ENCODE peak calls at places on chromosomes 13 and 19, in five cellular contexts. V is GM12878, B is K562, I is HepG2, U is SK-N-SH. Q is an unnamed sample.

GRCh38 chr13:112782433-112783010 is 92.7 kb downstream of the ATP11A start:
- DNase-seq in V (no peak), B (no peak), I (no peak), U (peak; percentile 42), Q (no peak)

GRCh38 chr19:48798937-48799336 is 11.9 kb downstream of the BCAT2 start:
- DNase-seq in V (peak; percentile 25), B (no peak), I (no peak), U (peak; percentile 19), Q (no peak)

GRCh38 chr13:111407381-111408131 is 87.1 kb downstream of the TEX29 start:
- DNase-seq in V (no peak), B (no peak), I (peak; percentile 44), U (no peak), Q (no peak)

GRCh38 chr19:47613165-47614146 is 4.5 kb downstream of the BICRA start:
- DNase-seq in V (no peak), B (no peak), I (no peak), U (peak; percentile 51), Q (no peak)

GRCh38 chr19:56900573-56901097 is 60.1 kb upstream of the PEG3 start:
- DNase-seq in V (no peak), B (no peak), I (peak; percentile 98), U (no peak), Q (no peak)

GRCh38 chr19:47661571-47661970 is 51.7 kb upstream of the EHD2 start:
- DNase-seq in V (no peak), B (no peak), I (no peak), U (no peak), Q (no peak)

GRCh38 chr13:83536941-83537340 is 345.3 kb downstream of the SLITRK1 start:
- DNase-seq in V (no peak), B (no peak), I (no peak), U (no peak), Q (no peak)

GRCh38 chr13:84430441-84430840 is 548.2 kb upstream of the SLITRK1 start:
- DNase-seq in V (no peak), B (no peak), I (no peak), U (no peak), Q (no peak)

GRCh38 chr13:68996671-68997030 is 1111.0 kb upstream of the ATXN8OS start:
- DNase-seq in V (no peak), B (no peak), I (no peak), U (no peak), Q (no peak)

GRCh38 chr19:19338082-19338481 is 17.5 kb downstream of the MAU2 start:
- DNase-seq in V (no peak), B (no peak), I (no peak), U (no peak), Q (no peak)

GRCh38 chr13:71922191-71922590 is 55.2 kb upstream of the DACH1 start:
- DNase-seq in V (no peak), B (no peak), I (no peak), U (no peak), Q (no peak)

GRCh38 chr19:1411255-1412191 is 4.1 kb downstream of the DAZAP1 start:
- DNase-seq in V (no peak), B (no peak), I (no peak), U (no peak), Q (no peak)

GRCh38 chr19:53906211-53907192 is 2.6 kb upstream of the CACNG7 start:
- DNase-seq in V (no peak), B (peak; percentile 81), I (no peak), U (peak; percentile 85), Q (no peak)

GRCh38 chr19:54373781-54374266 is 9.1 kb upstream of the LAIR1 start:
- DNase-seq in V (no peak), B (no peak), I (no peak), U (no peak), Q (no peak)

GRCh38 chr19:5480427-5480836 is 25.2 kb downstream of the ZNRF4 start:
- DNase-seq in V (no peak), B (peak; percentile 63), I (peak; percentile 30), U (peak; percentile 69), Q (peak; percentile 54)

GRCh38 chr19:13195678-13196077 is 45.5 kb downstream of the IER2 start:
- DNase-seq in V (no peak), B (peak; percentile 50), I (peak; percentile 80), U (no peak), Q (no peak)

GRCh38 chr13:48750588-48751383 is 97.1 kb downstream of the CYSLTR2 start:
- DNase-seq in V (no peak), B (no peak), I (no peak), U (no peak), Q (no peak)

GRCh38 chr13:31209172-31209818 is 9.5 kb downstream of the B3GLCT start:
- DNase-seq in V (no peak), B (no peak), I (no peak), U (peak; percentile 83), Q (no peak)

GRCh38 chr19:14563989-14564650 is 7.7 kb downstream of the NDUFB7 start:
- DNase-seq in V (no peak), B (peak; percentile 97), I (no peak), U (peak; percentile 88), Q (peak; percentile 79)

GRCh38 chr19:30669329-30670010 is 297.3 kb downstream of the ZNF536 start:
- DNase-seq in V (no peak), B (peak; percentile 61), I (peak; percentile 30), U (peak; percentile 83), Q (peak; percentile 66)

GRCh38 chr19:28493881-28494280 is 719.1 kb downstream of the UQCRFS1 start:
- DNase-seq in V (no peak), B (no peak), I (no peak), U (no peak), Q (no peak)

GRCh38 chr13:43023244-43023931 is at the start of gene DNAJC15:
- DNase-seq in V (peak; percentile 57), B (peak; percentile 16), I (peak; percentile 76), U (peak; percentile 80), Q (no peak)

GRCh38 chr19:51514866-51515481 is 13.4 kb upstream of the SIGLEC12 start:
- DNase-seq in V (peak; percentile 31), B (peak; percentile 72), I (peak; percentile 46), U (peak; percentile 51), Q (peak; percentile 63)

GRCh38 chr13:94433055-94433947 is 46.2 kb downstream of the DCT start:
- DNase-seq in V (no peak), B (peak; percentile 5), I (peak; percentile 45), U (no peak), Q (no peak)

GRCh38 chr19:39405930-39406655 is 554 bp upstream of the ZFP36 start:
- DNase-seq in V (no peak), B (no peak), I (no peak), U (no peak), Q (no peak)

GRCh38 chr13:43026262-43026661 is 2.9 kb downstream of the DNAJC15 start:
- DNase-seq in V (no peak), B (no peak), I (no peak), U (no peak), Q (no peak)

GRCh38 chr13:38969187-38969586 is 21.4 kb downstream of the STOML3 start:
- DNase-seq in V (no peak), B (no peak), I (no peak), U (no peak), Q (no peak)

GRCh38 chr19:5189318-5189607 is 151.3 kb downstream of the PTPRS start:
- DNase-seq in V (no peak), B (no peak), I (no peak), U (no peak), Q (no peak)

GRCh38 chr13:72437458-72437857 is 290.0 kb downstream of the MZT1 start:
- DNase-seq in V (no peak), B (no peak), I (no peak), U (no peak), Q (no peak)

GRCh38 chr13:79490326-79490725 is 9.4 kb downstream of the NDFIP2 start:
- DNase-seq in V (no peak), B (no peak), I (no peak), U (no peak), Q (no peak)

GRCh38 chr13:79491715-79492114 is 10.8 kb downstream of the NDFIP2 start:
- DNase-seq in V (no peak), B (no peak), I (no peak), U (no peak), Q (peak; percentile 56)

GRCh38 chr13:79492313-79492798 is 11.4 kb downstream of the NDFIP2 start:
- DNase-seq in V (no peak), B (no peak), I (no peak), U (no peak), Q (no peak)

GRCh38 chr13:79492918-79493594 is 12.1 kb downstream of the NDFIP2 start:
- DNase-seq in V (no peak), B (no peak), I (no peak), U (no peak), Q (no peak)

GRCh38 chr13:79490846-79491245 is 9.9 kb downstream of the NDFIP2 start:
- DNase-seq in V (no peak), B (no peak), I (no peak), U (no peak), Q (no peak)
- TF ChIP-seq SMC3 in V (no peak), B (no peak), I (no peak), U (no peak), Q (no peak)

GRCh38 chr13:50894042-50894441 is 15.5 kb upstream of the RNASEH2B start:
- DNase-seq in V (no peak), B (no peak), I (no peak), U (no peak), Q (no peak)
- H3K4me1 ChIP-seq in V (peaks cover 33% of the 10 kb centered on the region), B (no peaks in the 10 kb centered on the region), I (peaks cover 5% of the 10 kb centered on the region), U (peaks cover 17% of the 10 kb centered on the region), Q (no peaks in the 10 kb centered on the region)

DNA sequence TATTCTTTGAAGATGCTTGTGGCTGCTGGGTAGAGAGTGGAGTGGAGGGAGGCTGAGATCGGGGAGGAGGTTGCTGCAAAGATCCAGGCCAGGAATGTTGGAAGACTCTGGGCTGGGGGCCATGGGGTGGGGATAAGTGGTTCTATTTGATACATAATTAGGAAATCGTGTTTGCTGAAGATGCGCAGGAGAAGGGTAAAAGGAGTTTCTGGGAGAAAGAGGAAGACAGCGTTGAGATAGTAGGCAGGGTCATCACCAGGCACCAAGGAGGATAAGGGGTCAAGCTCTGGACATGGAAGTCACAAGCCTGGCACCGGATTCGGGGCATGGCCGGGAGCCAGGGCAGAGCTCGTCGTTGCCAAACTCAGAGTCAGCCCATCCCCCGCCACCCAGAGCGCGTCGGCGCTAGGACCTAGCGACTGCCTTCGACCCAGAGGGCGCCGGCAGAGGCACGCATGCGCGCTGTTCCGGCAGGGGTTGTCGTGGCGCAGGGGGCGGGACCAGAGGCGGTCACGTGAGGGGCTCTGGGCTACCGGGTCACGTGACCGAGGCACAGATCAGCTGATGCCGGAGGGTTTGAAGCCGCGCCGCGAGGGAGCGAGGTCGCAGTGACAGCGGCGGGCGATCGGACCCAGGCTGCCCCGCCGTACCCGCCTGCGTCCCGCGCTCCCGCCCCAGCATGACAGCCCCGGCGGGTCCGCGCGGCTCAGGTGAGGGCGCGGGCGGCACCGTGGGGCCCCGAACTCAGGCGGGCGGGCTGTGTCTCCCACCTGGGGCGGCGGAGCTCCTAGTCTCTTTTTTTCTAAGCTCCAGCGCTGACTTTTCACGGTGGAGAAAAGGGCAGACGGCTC is at the start of gene MCOLN1:
- DNase-seq in V (peak; percentile 91), B (peak; percentile 100), I (peak; percentile 91), U (peak; percentile 100), Q (peak; percentile 99)
- TF ChIP-seq EP300 in V (peak; percentile 68), B (peak; percentile 37), I (peak; percentile 45), U (no peak), Q (no peak)

GRCh38 chr19:46391296-46392251 is 21.8 kb downstream of the CCDC8 start:
- DNase-seq in V (no peak), B (no peak), I (no peak), U (no peak), Q (no peak)

GRCh38 chr19:46390866-46391265 is 22.5 kb downstream of the CCDC8 start:
- DNase-seq in V (no peak), B (no peak), I (no peak), U (no peak), Q (no peak)

GRCh38 chr19:46393456-46394397 is 19.6 kb downstream of the CCDC8 start:
- DNase-seq in V (no peak), B (peak; percentile 48), I (no peak), U (no peak), Q (no peak)

GRCh38 chr19:46392837-46393236 is 20.5 kb downstream of the CCDC8 start:
- DNase-seq in V (no peak), B (no peak), I (no peak), U (no peak), Q (no peak)

GRCh38 chr19:46392252-46392801 is 21.0 kb downstream of the CCDC8 start:
- DNase-seq in V (no peak), B (no peak), I (no peak), U (no peak), Q (no peak)
- TF ChIP-seq SMC3 in V (no peak), B (no peak), I (no peak), U (no peak), Q (no peak)